ENCODE peak calls at places on chromosomes 13 and 19, in ten cellular contexts. One of them, this sample, is unnamed.

GRCh38 chr13:84362777-84363176 is 480.5 kb upstream of the SLITRK1 start:
- DNase-seq in fibroblast of the conjunctiva: no peak
- DNase-seq in stimulated activated CD4-positive, alpha-beta T cell treated with anti-CD3 and anti-CD28 coated beads, Interleukin-4, amount 100 ng/mL, for 48 hours: no peak
- DNase-seq in activated CD4-positive, alpha-beta T cell treated with anti-CD3 and anti-CD28 coated beads, Interleukin-2, amount 50 U/mL, for 24 hours: no peak
- DNase-seq in choroid plexus epithelial cell: no peak
- DNase-seq in mucosa of descending colon: no peak
- DNase-seq in NCI-H510A treated with DMSO at 0.1 percent for 48 hours: no peak
- DNase-seq in cardiac muscle cell: no peak
- DNase-seq in EL: peak
- DNase-seq in T-helper 2 cell treated with Interferon-gamma antibody and Interleukin-4, amounts not matched to agents 5 μg/mL and 100 μg/mL, for 36 hours: no peak
- DNase-seq in this sample: no peak

GRCh38 chr13:98458431-98458830 is 118.5 kb downstream of the STK24 start:
- DNase-seq in fibroblast of the conjunctiva: no peak
- DNase-seq in T-helper 2 cell treated with Interferon-gamma antibody and Interleukin-4, amounts not matched to agents 5 μg/mL and 100 μg/mL, for 36 hours: no peak
- DNase-seq in mucosa of descending colon: no peak
- DNase-seq in stimulated activated CD4-positive, alpha-beta T cell treated with anti-CD3 and anti-CD28 coated beads, Interleukin-4, amount 100 ng/mL, for 48 hours: no peak
- DNase-seq in choroid plexus epithelial cell: no peak
- DNase-seq in cardiac muscle cell: no peak
- DNase-seq in NCI-H510A treated with DMSO at 0.1 percent for 48 hours: no peak
- DNase-seq in activated CD4-positive, alpha-beta T cell treated with anti-CD3 and anti-CD28 coated beads, Interleukin-2, amount 50 U/mL, for 24 hours: no peak
- DNase-seq in EL: no peak
- DNase-seq in this sample: no peak

GRCh38 chr13:42102961-42103688 is 54.7 kb downstream of the DGKH start:
- DNase-seq in choroid plexus epithelial cell: peak
- DNase-seq in NCI-H510A treated with DMSO at 0.1 percent for 48 hours: no peak
- DNase-seq in T-helper 2 cell treated with Interferon-gamma antibody and Interleukin-4, amounts not matched to agents 5 μg/mL and 100 μg/mL, for 36 hours: no peak
- DNase-seq in fibroblast of the conjunctiva: no peak
- DNase-seq in mucosa of descending colon: no peak
- DNase-seq in activated CD4-positive, alpha-beta T cell treated with anti-CD3 and anti-CD28 coated beads, Interleukin-2, amount 50 U/mL, for 24 hours: no peak
- DNase-seq in stimulated activated CD4-positive, alpha-beta T cell treated with anti-CD3 and anti-CD28 coated beads, Interleukin-4, amount 100 ng/mL, for 48 hours: no peak
- DNase-seq in cardiac muscle cell: no peak
- DNase-seq in EL: no peak
- DNase-seq in this sample: no peak

GRCh38 chr13:97492257-97492656 is 58.3 kb downstream of the RAP2A start:
- DNase-seq in NCI-H510A treated with DMSO at 0.1 percent for 48 hours: peak
- DNase-seq in activated CD4-positive, alpha-beta T cell treated with anti-CD3 and anti-CD28 coated beads, Interleukin-2, amount 50 U/mL, for 24 hours: no peak
- DNase-seq in T-helper 2 cell treated with Interferon-gamma antibody and Interleukin-4, amounts not matched to agents 5 μg/mL and 100 μg/mL, for 36 hours: no peak
- DNase-seq in choroid plexus epithelial cell: no peak
- DNase-seq in mucosa of descending colon: no peak
- DNase-seq in fibroblast of the conjunctiva: no peak
- DNase-seq in stimulated activated CD4-positive, alpha-beta T cell treated with anti-CD3 and anti-CD28 coated beads, Interleukin-4, amount 100 ng/mL, for 48 hours: no peak
- DNase-seq in cardiac muscle cell: no peak
- DNase-seq in EL: no peak
- DNase-seq in this sample: no peak

GRCh38 chr13:24187185-24187584 is 26.7 kb downstream of the SPATA13 start:
- DNase-seq in activated CD4-positive, alpha-beta T cell treated with anti-CD3 and anti-CD28 coated beads, Interleukin-2, amount 50 U/mL, for 24 hours: no peak
- DNase-seq in stimulated activated CD4-positive, alpha-beta T cell treated with anti-CD3 and anti-CD28 coated beads, Interleukin-4, amount 100 ng/mL, for 48 hours: no peak
- DNase-seq in choroid plexus epithelial cell: peak
- DNase-seq in cardiac muscle cell: no peak
- DNase-seq in mucosa of descending colon: no peak
- DNase-seq in NCI-H510A treated with DMSO at 0.1 percent for 48 hours: no peak
- DNase-seq in EL: no peak
- DNase-seq in T-helper 2 cell treated with Interferon-gamma antibody and Interleukin-4, amounts not matched to agents 5 μg/mL and 100 μg/mL, for 36 hours: peak
- DNase-seq in fibroblast of the conjunctiva: no peak
- DNase-seq in this sample: no peak

GRCh38 chr19:33400856-33401682 is 27.6 kb downstream of the CEBPG start:
- DNase-seq in T-helper 2 cell treated with Interferon-gamma antibody and Interleukin-4, amounts not matched to agents 5 μg/mL and 100 μg/mL, for 36 hours: no peak
- DNase-seq in fibroblast of the conjunctiva: no peak
- DNase-seq in NCI-H510A treated with DMSO at 0.1 percent for 48 hours: no peak
- DNase-seq in cardiac muscle cell: no peak
- DNase-seq in EL: no peak
- DNase-seq in activated CD4-positive, alpha-beta T cell treated with anti-CD3 and anti-CD28 coated beads, Interleukin-2, amount 50 U/mL, for 24 hours: no peak
- DNase-seq in stimulated activated CD4-positive, alpha-beta T cell treated with anti-CD3 and anti-CD28 coated beads, Interleukin-4, amount 100 ng/mL, for 48 hours: no peak
- DNase-seq in mucosa of descending colon: peak
- DNase-seq in choroid plexus epithelial cell: no peak
- DNase-seq in this sample: no peak

GRCh38 chr13:27751953-27752352 is 40.3 kb upstream of the GSX1 start:
- DNase-seq in stimulated activated CD4-positive, alpha-beta T cell treated with anti-CD3 and anti-CD28 coated beads, Interleukin-4, amount 100 ng/mL, for 48 hours: no peak
- DNase-seq in cardiac muscle cell: no peak
- DNase-seq in NCI-H510A treated with DMSO at 0.1 percent for 48 hours: no peak
- DNase-seq in EL: no peak
- DNase-seq in activated CD4-positive, alpha-beta T cell treated with anti-CD3 and anti-CD28 coated beads, Interleukin-2, amount 50 U/mL, for 24 hours: no peak
- DNase-seq in T-helper 2 cell treated with Interferon-gamma antibody and Interleukin-4, amounts not matched to agents 5 μg/mL and 100 μg/mL, for 36 hours: no peak
- DNase-seq in fibroblast of the conjunctiva: no peak
- DNase-seq in mucosa of descending colon: no peak
- DNase-seq in choroid plexus epithelial cell: no peak
- DNase-seq in this sample: no peak

GRCh38 chr19:50333235-50333736 is 4.1 kb upstream of the KCNC3 start:
- DNase-seq in mucosa of descending colon: peak
- DNase-seq in stimulated activated CD4-positive, alpha-beta T cell treated with anti-CD3 and anti-CD28 coated beads, Interleukin-4, amount 100 ng/mL, for 48 hours: peak
- DNase-seq in fibroblast of the conjunctiva: peak
- DNase-seq in T-helper 2 cell treated with Interferon-gamma antibody and Interleukin-4, amounts not matched to agents 5 μg/mL and 100 μg/mL, for 36 hours: peak
- DNase-seq in choroid plexus epithelial cell: peak
- DNase-seq in activated CD4-positive, alpha-beta T cell treated with anti-CD3 and anti-CD28 coated beads, Interleukin-2, amount 50 U/mL, for 24 hours: peak
- DNase-seq in EL: peak
- DNase-seq in NCI-H510A treated with DMSO at 0.1 percent for 48 hours: peak
- DNase-seq in cardiac muscle cell: peak
- DNase-seq in this sample: peak

GRCh38 chr13:41054919-41055619 is 6.2 kb upstream of the WBP4 start:
- DNase-seq in stimulated activated CD4-positive, alpha-beta T cell treated with anti-CD3 and anti-CD28 coated beads, Interleukin-4, amount 100 ng/mL, for 48 hours: no peak
- DNase-seq in mucosa of descending colon: no peak
- DNase-seq in NCI-H510A treated with DMSO at 0.1 percent for 48 hours: no peak
- DNase-seq in EL: peak
- DNase-seq in T-helper 2 cell treated with Interferon-gamma antibody and Interleukin-4, amounts not matched to agents 5 μg/mL and 100 μg/mL, for 36 hours: no peak
- DNase-seq in activated CD4-positive, alpha-beta T cell treated with anti-CD3 and anti-CD28 coated beads, Interleukin-2, amount 50 U/mL, for 24 hours: no peak
- DNase-seq in cardiac muscle cell: no peak
- DNase-seq in fibroblast of the conjunctiva: no peak
- DNase-seq in choroid plexus epithelial cell: no peak
- DNase-seq in this sample: no peak

GRCh38 chr13:84121456-84121855 is 239.2 kb upstream of the SLITRK1 start:
- DNase-seq in T-helper 2 cell treated with Interferon-gamma antibody and Interleukin-4, amounts not matched to agents 5 μg/mL and 100 μg/mL, for 36 hours: no peak
- DNase-seq in cardiac muscle cell: peak
- DNase-seq in fibroblast of the conjunctiva: peak
- DNase-seq in mucosa of descending colon: no peak
- DNase-seq in EL: no peak
- DNase-seq in NCI-H510A treated with DMSO at 0.1 percent for 48 hours: no peak
- DNase-seq in activated CD4-positive, alpha-beta T cell treated with anti-CD3 and anti-CD28 coated beads, Interleukin-2, amount 50 U/mL, for 24 hours: no peak
- DNase-seq in choroid plexus epithelial cell: peak
- DNase-seq in stimulated activated CD4-positive, alpha-beta T cell treated with anti-CD3 and anti-CD28 coated beads, Interleukin-4, amount 100 ng/mL, for 48 hours: no peak
- DNase-seq in this sample: no peak

GRCh38 chr19:13718733-13719132 is 45.6 kb upstream of the MRI1 start:
- DNase-seq in fibroblast of the conjunctiva: peak
- DNase-seq in cardiac muscle cell: peak
- DNase-seq in mucosa of descending colon: no peak
- DNase-seq in EL: peak
- DNase-seq in T-helper 2 cell treated with Interferon-gamma antibody and Interleukin-4, amounts not matched to agents 5 μg/mL and 100 μg/mL, for 36 hours: no peak
- DNase-seq in NCI-H510A treated with DMSO at 0.1 percent for 48 hours: peak
- DNase-seq in stimulated activated CD4-positive, alpha-beta T cell treated with anti-CD3 and anti-CD28 coated beads, Interleukin-4, amount 100 ng/mL, for 48 hours: no peak
- DNase-seq in activated CD4-positive, alpha-beta T cell treated with anti-CD3 and anti-CD28 coated beads, Interleukin-2, amount 50 U/mL, for 24 hours: no peak
- DNase-seq in choroid plexus epithelial cell: peak
- DNase-seq in this sample: peak

GRCh38 chr13:101706651-101707050 is 254.2 kb downstream of the ITGBL1 start:
- DNase-seq in choroid plexus epithelial cell: peak
- DNase-seq in NCI-H510A treated with DMSO at 0.1 percent for 48 hours: no peak
- DNase-seq in T-helper 2 cell treated with Interferon-gamma antibody and Interleukin-4, amounts not matched to agents 5 μg/mL and 100 μg/mL, for 36 hours: no peak
- DNase-seq in fibroblast of the conjunctiva: peak
- DNase-seq in mucosa of descending colon: no peak
- DNase-seq in stimulated activated CD4-positive, alpha-beta T cell treated with anti-CD3 and anti-CD28 coated beads, Interleukin-4, amount 100 ng/mL, for 48 hours: no peak
- DNase-seq in activated CD4-positive, alpha-beta T cell treated with anti-CD3 and anti-CD28 coated beads, Interleukin-2, amount 50 U/mL, for 24 hours: no peak
- DNase-seq in cardiac muscle cell: no peak
- DNase-seq in EL: peak
- DNase-seq in this sample: peak

GRCh38 chr19:56333506-56333905 is 18.9 kb upstream of the ZSCAN5A start:
- DNase-seq in NCI-H510A treated with DMSO at 0.1 percent for 48 hours: peak
- DNase-seq in fibroblast of the conjunctiva: peak
- DNase-seq in stimulated activated CD4-positive, alpha-beta T cell treated with anti-CD3 and anti-CD28 coated beads, Interleukin-4, amount 100 ng/mL, for 48 hours: peak
- DNase-seq in cardiac muscle cell: peak
- DNase-seq in activated CD4-positive, alpha-beta T cell treated with anti-CD3 and anti-CD28 coated beads, Interleukin-2, amount 50 U/mL, for 24 hours: peak
- DNase-seq in choroid plexus epithelial cell: peak
- DNase-seq in EL: peak
- DNase-seq in mucosa of descending colon: no peak
- DNase-seq in T-helper 2 cell treated with Interferon-gamma antibody and Interleukin-4, amounts not matched to agents 5 μg/mL and 100 μg/mL, for 36 hours: peak
- DNase-seq in this sample: no peak

GRCh38 chr13:91802957-91803356 is 404.5 kb downstream of the GPC5 start:
- DNase-seq in T-helper 2 cell treated with Interferon-gamma antibody and Interleukin-4, amounts not matched to agents 5 μg/mL and 100 μg/mL, for 36 hours: no peak
- DNase-seq in choroid plexus epithelial cell: no peak
- DNase-seq in activated CD4-positive, alpha-beta T cell treated with anti-CD3 and anti-CD28 coated beads, Interleukin-2, amount 50 U/mL, for 24 hours: no peak
- DNase-seq in fibroblast of the conjunctiva: no peak
- DNase-seq in EL: no peak
- DNase-seq in cardiac muscle cell: no peak
- DNase-seq in NCI-H510A treated with DMSO at 0.1 percent for 48 hours: no peak
- DNase-seq in mucosa of descending colon: no peak
- DNase-seq in stimulated activated CD4-positive, alpha-beta T cell treated with anti-CD3 and anti-CD28 coated beads, Interleukin-4, amount 100 ng/mL, for 48 hours: no peak
- DNase-seq in this sample: no peak

GRCh38 chr13:103002279-103002678 is 63.9 kb downstream of the SLC10A2 start:
- DNase-seq in NCI-H510A treated with DMSO at 0.1 percent for 48 hours: no peak
- DNase-seq in cardiac muscle cell: peak
- DNase-seq in choroid plexus epithelial cell: no peak
- DNase-seq in mucosa of descending colon: no peak
- DNase-seq in EL: no peak
- DNase-seq in activated CD4-positive, alpha-beta T cell treated with anti-CD3 and anti-CD28 coated beads, Interleukin-2, amount 50 U/mL, for 24 hours: no peak
- DNase-seq in fibroblast of the conjunctiva: no peak
- DNase-seq in T-helper 2 cell treated with Interferon-gamma antibody and Interleukin-4, amounts not matched to agents 5 μg/mL and 100 μg/mL, for 36 hours: no peak
- DNase-seq in stimulated activated CD4-positive, alpha-beta T cell treated with anti-CD3 and anti-CD28 coated beads, Interleukin-4, amount 100 ng/mL, for 48 hours: no peak
- DNase-seq in this sample: no peak

GRCh38 chr13:113457510-113457909 is 4.2 kb upstream of the ADPRHL1 start:
- DNase-seq in EL: no peak
- DNase-seq in mucosa of descending colon: no peak
- DNase-seq in cardiac muscle cell: no peak
- DNase-seq in T-helper 2 cell treated with Interferon-gamma antibody and Interleukin-4, amounts not matched to agents 5 μg/mL and 100 μg/mL, for 36 hours: no peak
- DNase-seq in NCI-H510A treated with DMSO at 0.1 percent for 48 hours: no peak
- DNase-seq in activated CD4-positive, alpha-beta T cell treated with anti-CD3 and anti-CD28 coated beads, Interleukin-2, amount 50 U/mL, for 24 hours: no peak
- DNase-seq in fibroblast of the conjunctiva: no peak
- DNase-seq in stimulated activated CD4-positive, alpha-beta T cell treated with anti-CD3 and anti-CD28 coated beads, Interleukin-4, amount 100 ng/mL, for 48 hours: no peak
- DNase-seq in choroid plexus epithelial cell: peak
- DNase-seq in this sample: no peak

GRCh38 chr13:49731766-49732165 is 40.5 kb upstream of the EBPL start:
- DNase-seq in mucosa of descending colon: no peak
- DNase-seq in NCI-H510A treated with DMSO at 0.1 percent for 48 hours: no peak
- DNase-seq in activated CD4-positive, alpha-beta T cell treated with anti-CD3 and anti-CD28 coated beads, Interleukin-2, amount 50 U/mL, for 24 hours: no peak
- DNase-seq in stimulated activated CD4-positive, alpha-beta T cell treated with anti-CD3 and anti-CD28 coated beads, Interleukin-4, amount 100 ng/mL, for 48 hours: no peak
- DNase-seq in EL: peak
- DNase-seq in fibroblast of the conjunctiva: peak
- DNase-seq in cardiac muscle cell: no peak
- DNase-seq in choroid plexus epithelial cell: peak
- DNase-seq in T-helper 2 cell treated with Interferon-gamma antibody and Interleukin-4, amounts not matched to agents 5 μg/mL and 100 μg/mL, for 36 hours: no peak
- DNase-seq in this sample: no peak

GRCh38 chr13:25881946-25882574 is 169.8 kb downstream of the SHISA2 start:
- DNase-seq in stimulated activated CD4-positive, alpha-beta T cell treated with anti-CD3 and anti-CD28 coated beads, Interleukin-4, amount 100 ng/mL, for 48 hours: no peak
- DNase-seq in cardiac muscle cell: no peak
- DNase-seq in T-helper 2 cell treated with Interferon-gamma antibody and Interleukin-4, amounts not matched to agents 5 μg/mL and 100 μg/mL, for 36 hours: no peak
- DNase-seq in mucosa of descending colon: no peak
- DNase-seq in activated CD4-positive, alpha-beta T cell treated with anti-CD3 and anti-CD28 coated beads, Interleukin-2, amount 50 U/mL, for 24 hours: no peak
- DNase-seq in NCI-H510A treated with DMSO at 0.1 percent for 48 hours: peak
- DNase-seq in EL: peak
- DNase-seq in fibroblast of the conjunctiva: peak
- DNase-seq in choroid plexus epithelial cell: peak
- DNase-seq in this sample: no peak

GRCh38 chr19:4679416-4679815 is 9.3 kb upstream of the MYDGF start:
- DNase-seq in fibroblast of the conjunctiva: no peak
- DNase-seq in T-helper 2 cell treated with Interferon-gamma antibody and Interleukin-4, amounts not matched to agents 5 μg/mL and 100 μg/mL, for 36 hours: no peak
- DNase-seq in cardiac muscle cell: no peak
- DNase-seq in activated CD4-positive, alpha-beta T cell treated with anti-CD3 and anti-CD28 coated beads, Interleukin-2, amount 50 U/mL, for 24 hours: no peak
- DNase-seq in NCI-H510A treated with DMSO at 0.1 percent for 48 hours: no peak
- DNase-seq in EL: no peak
- DNase-seq in mucosa of descending colon: no peak
- DNase-seq in choroid plexus epithelial cell: no peak
- DNase-seq in stimulated activated CD4-positive, alpha-beta T cell treated with anti-CD3 and anti-CD28 coated beads, Interleukin-4, amount 100 ng/mL, for 48 hours: no peak
- DNase-seq in this sample: no peak

This sample was measured in ureter.